ENCODE peak calls at places on chromosome 20, in six cellular contexts. W is astrocyte, I is fibroblast of lung, R is GM23248, U is PC-3, D is GM12878. F is an unnamed sample.

GRCh38 chr20:11917663-11918062 is at the start of gene BTBD3:
- DNase-seq in W (peak), I (peak), D (no peak), R (peak), U (no peak), F (no peak)

GRCh38 chr20:45293041-45294002 is 13.3 kb upstream of the RBPJL start:
- DNase-seq in R (peak), U (peak), I (peak), D (no peak), W (peak), F (peak)

GRCh38 chr20:32019156-32019510 is 8.9 kb downstream of the CCM2L start:
- DNase-seq in I (no peak), U (no peak), D (no peak), W (no peak), R (peak), F (no peak)

GRCh38 chr20:32356935-32357868 is 929 bp upstream of the ASXL1 start:
- DNase-seq in W (peak), R (peak), I (peak), U (peak), D (peak), F (no peak)

GRCh38 chr20:48267825-48268615 is 482.7 kb upstream of the SULF2 start:
- DNase-seq in D (no peak), R (no peak), U (no peak), I (no peak), W (no peak), F (no peak)

GRCh38 chr20:33061626-33062025 is 7.9 kb downstream of the BPIFB3 start:
- DNase-seq in I (no peak), D (no peak), W (no peak), R (no peak), U (no peak), F (no peak)

GRCh38 chr20:18031888-18032509 is 25.7 kb downstream of the OVOL2 start:
- DNase-seq in U (no peak), R (no peak), I (no peak), W (no peak), D (no peak), F (no peak)

GRCh38 chr20:46023999-46024398 is 5.0 kb upstream of the SLC12A5 start:
- DNase-seq in D (no peak), U (peak), W (no peak), R (peak), I (no peak), F (no peak)

GRCh38 chr20:46249671-46250070 is 58.6 kb downstream of the CDH22 start:
- DNase-seq in D (no peak), W (no peak), R (no peak), I (no peak), U (no peak), F (no peak)

GRCh38 chr20:33947709-33948295 is 45.9 kb upstream of the RALY start:
- DNase-seq in I (peak), D (peak), U (peak), W (no peak), R (peak), F (peak)

GRCh38 chr20:13644010-13644409 is 5.3 kb upstream of the TASP1 start:
- DNase-seq in W (peak), U (no peak), I (peak), D (no peak), R (peak), F (peak)

GRCh38 chr20:17646209-17646717 is 35.8 kb downstream of the RRBP1 start:
- DNase-seq in U (no peak), I (no peak), R (no peak), W (no peak), D (no peak), F (no peak)

DNA sequence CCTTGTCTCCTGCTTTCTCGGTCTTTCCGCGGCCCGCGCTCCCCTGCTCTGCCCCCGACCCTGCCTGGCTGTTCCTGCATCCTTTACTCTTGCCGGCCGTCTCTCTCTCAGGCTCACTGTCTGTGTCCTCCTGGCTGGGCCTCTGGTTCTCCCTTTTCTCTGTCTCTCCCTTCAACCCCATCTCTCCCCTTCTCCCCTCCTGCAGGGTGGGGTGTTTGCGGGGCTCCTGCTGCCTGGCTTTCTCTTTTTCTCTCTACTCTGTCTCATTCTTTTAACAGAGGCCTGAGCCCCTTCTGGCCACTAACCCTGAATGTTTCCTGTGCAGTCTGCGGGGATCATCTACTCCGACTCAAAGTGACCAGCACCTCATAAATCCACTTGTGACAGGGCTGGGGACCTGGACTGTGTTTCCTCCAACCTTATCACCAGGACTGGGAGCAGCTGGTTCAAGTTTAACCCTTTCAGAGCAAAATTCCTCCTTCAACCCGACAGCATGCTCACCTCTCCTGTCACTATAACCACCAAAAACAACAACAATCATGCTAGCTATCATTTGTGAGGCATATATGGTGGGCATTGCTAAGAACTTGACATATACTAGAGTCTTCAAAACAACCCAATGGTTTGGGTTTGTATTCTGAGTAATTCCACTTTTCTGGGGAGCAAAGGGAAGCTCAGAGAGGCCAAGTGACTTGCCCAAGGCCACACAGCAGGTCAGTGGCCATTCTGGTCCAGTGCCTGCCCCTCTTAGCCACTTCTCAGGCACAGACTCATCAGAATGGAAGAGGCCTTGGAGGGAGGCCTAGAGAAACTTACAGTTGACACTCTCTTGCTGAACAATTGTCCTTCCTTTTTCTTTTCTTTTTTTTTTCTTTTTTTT is 811 bp upstream of the RSPO4 start:
- DNase-seq in R (peak), D (no peak), U (no peak), I (no peak), W (no peak), F (no peak)
- TF ChIP-seq EZH2 in R (no peak), D (no peak), U (no peak), I (no peak), W (no peak), F (peak)

DNA sequence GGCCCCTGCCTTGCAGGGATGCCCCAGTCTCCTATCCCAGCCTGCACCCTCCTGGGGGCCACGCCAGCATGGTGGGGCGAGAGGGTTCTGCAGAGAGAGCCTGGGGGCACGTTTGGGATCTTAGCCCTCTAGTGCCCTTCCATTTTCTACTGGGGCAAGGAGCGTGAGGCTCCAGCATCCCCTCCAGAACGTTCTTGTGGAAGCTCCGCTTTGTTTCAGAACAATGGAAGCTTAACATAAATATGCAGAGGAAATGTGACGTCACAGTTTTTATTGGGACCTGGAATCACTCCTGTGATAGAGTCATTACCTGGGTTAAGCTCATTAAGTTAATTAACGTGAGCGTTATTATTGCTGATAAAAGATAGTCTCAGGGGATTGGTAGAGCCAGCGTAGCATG is 19.6 kb downstream of the BHLHE23 start:
- DNase-seq in W (no peak), I (no peak), U (no peak), D (no peak), R (no peak), F (no peak)
- TF ChIP-seq EZH2 in W (no peak), I (no peak), U (no peak), D (no peak), R (no peak), F (no peak)

GRCh38 chr20:59403261-59403961 is 103.0 kb downstream of the EDN3 start:
- DNase-seq in W (no peak), U (peak), D (no peak), R (peak), I (no peak), F (peak)
- TF ChIP-seq EZH2 in W (no peak), U (no peak), D (no peak), R (no peak), I (no peak), F (no peak)

GRCh38 chr20:58515240-58516212 is at the start of gene APCDD1L:
- DNase-seq in I (peak), R (peak), W (peak), D (no peak), U (peak), F (no peak)
- TF ChIP-seq EZH2 in I (no peak), R (no peak), W (no peak), D (no peak), U (no peak), F (no peak)

GRCh38 chr20:62972270-62973032 is 19.9 kb downstream of the SLC17A9 start:
- DNase-seq in U (peak), W (peak), R (peak), I (peak), D (peak), F (peak)
- TF ChIP-seq EZH2 in U (no peak), W (no peak), R (no peak), I (no peak), D (no peak), F (no peak)

GRCh38 chr20:23049933-23050838 is 714 bp upstream of the THBD start:
- DNase-seq in W (peak), R (peak), D (no peak), U (peak), I (no peak), F (no peak)
- TF ChIP-seq EZH2 in W (no peak), R (no peak), D (no peak), U (no peak), I (no peak), F (no peak)

DNA sequence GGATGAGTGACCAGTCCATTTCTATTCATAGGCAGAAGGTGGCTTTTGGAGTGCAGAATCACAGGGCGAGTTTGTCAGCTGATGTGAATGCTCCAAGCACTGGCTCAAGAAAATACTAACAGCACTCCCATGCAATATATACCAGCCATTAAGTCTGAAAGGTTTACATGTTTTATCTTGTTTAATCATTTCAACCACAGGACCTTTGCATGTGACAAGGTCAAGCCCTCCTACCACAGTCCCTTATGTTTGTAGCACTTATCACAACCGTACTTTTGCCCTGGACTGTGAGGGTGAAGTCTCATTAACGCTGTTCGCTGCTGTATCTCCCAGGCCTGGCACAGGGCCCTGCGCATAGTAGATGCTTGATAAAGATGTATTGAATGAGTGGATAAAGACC is 99.3 kb upstream of the PMEPA1 start:
- DNase-seq in I (no peak), W (no peak), R (no peak), D (no peak), U (no peak), F (no peak)
- TF ChIP-seq EZH2 in I (no peak), W (no peak), R (no peak), D (no peak), U (no peak), F (no peak)

DNA sequence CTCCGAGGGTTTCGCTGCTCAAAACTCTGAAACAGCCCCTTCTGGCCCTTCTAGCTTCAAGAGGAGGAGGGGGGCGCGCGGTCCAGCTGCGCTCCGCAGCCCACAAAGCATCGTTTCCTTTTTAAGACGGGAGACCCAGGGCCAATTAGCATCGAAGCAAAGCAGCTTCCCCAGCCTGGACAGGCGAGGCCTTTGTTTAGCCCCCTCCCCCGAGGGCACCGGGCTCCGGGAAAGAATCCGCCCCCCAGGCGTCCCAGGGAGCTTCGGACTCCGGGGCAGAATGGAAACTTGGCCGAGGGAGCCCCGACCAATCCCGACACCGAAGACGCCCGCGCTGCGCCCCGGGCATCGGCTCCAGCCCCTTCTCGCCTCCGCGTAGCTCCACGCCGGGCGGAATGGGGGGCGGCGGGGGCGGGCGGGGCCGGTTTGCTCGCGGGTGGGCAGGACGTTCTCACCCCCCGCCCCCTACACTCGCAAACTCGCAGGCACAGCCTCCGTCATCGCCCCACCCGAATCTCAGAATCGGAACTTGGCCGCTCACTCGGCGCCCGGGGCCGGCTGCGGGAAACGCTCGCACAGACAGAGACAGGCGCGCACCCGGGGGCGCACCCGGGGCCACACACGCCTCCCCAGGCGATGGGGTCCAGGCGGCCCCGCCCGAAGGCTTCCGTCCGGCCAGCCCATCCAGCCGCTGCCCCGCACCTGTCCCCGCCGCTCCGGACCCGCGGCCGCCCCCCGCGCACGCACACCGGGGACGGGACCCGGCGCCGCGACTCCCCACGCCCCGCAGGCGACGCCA is 626 bp downstream of the NKAIN4 start:
- DNase-seq in I (no peak), R (peak), W (no peak), D (no peak), U (no peak), F (no peak)
- TF ChIP-seq EZH2 in I (peak), R (peak), W (peak), D (no peak), U (no peak), F (peak)

GRCh38 chr20:59939052-59939878 is 840 bp downstream of the PPP1R3D start:
- DNase-seq in R (no peak), W (no peak), D (no peak), I (peak), U (peak), F (no peak)

GRCh38 chr20:59937150-59937549 is 3.0 kb downstream of the PPP1R3D start:
- DNase-seq in D (no peak), U (no peak), W (no peak), R (peak), I (no peak), F (no peak)

GRCh38 chr20:59939879-59940128 is 301 bp downstream of the PPP1R3D start:
- DNase-seq in R (peak), D (no peak), W (no peak), U (no peak), I (no peak), F (no peak)

GRCh38 chr20:59938696-59939051 is 1.4 kb downstream of the PPP1R3D start:
- DNase-seq in U (peak), W (no peak), D (no peak), R (peak), I (no peak), F (no peak)

GRCh38 chr20:59938221-59938620 is 1.9 kb downstream of the PPP1R3D start:
- DNase-seq in I (peak), D (no peak), W (peak), R (peak), U (peak), F (no peak)
- TF ChIP-seq EZH2 in I (no peak), D (no peak), W (no peak), R (no peak), U (no peak), F (no peak)